ENCODE peak calls at places on chromosome 10, in four cellular contexts. X is mammary epithelial cell, S is renal cortical epithelial cell, M is B cell. Y is an unnamed sample.

GRCh38 chr10:53716156-53716555 is 943.6 kb upstream of the MBL2 start:
- DNase-seq in M (no peak), X (no peak), S (no peak), Y (no peak)

GRCh38 chr10:103040424-103040823 is 122.3 kb downstream of the CNNM2 start:
- DNase-seq in M (no peak), X (peak), S (peak), Y (no peak)

GRCh38 chr10:101646369-101646768 is 48.6 kb downstream of the FBXW4 start:
- DNase-seq in S (no peak), X (no peak), M (no peak), Y (peak)

GRCh38 chr10:116961305-116962251 is 43.4 kb downstream of the SHTN1 start:
- DNase-seq in X (no peak), M (no peak), S (no peak), Y (no peak)

GRCh38 chr10:86376852-86377796 is 10.5 kb upstream of the GRID1 start:
- DNase-seq in X (peak), S (no peak), M (peak), Y (peak)

GRCh38 chr10:87658383-87658795 is 1.3 kb upstream of the PAPSS2 start:
- DNase-seq in X (no peak), S (peak), M (no peak), Y (no peak)

GRCh38 chr10:3745582-3745981 is 39.4 kb downstream of the KLF6 start:
- DNase-seq in S (no peak), M (no peak), X (no peak), Y (no peak)

GRCh38 chr10:77716943-77717735 is 79.5 kb upstream of the KCNMA1 start:
- DNase-seq in M (no peak), X (no peak), S (peak), Y (no peak)

GRCh38 chr10:51768886-51769285 is 69.5 kb upstream of the CSTF2T start:
- DNase-seq in M (no peak), X (no peak), S (no peak), Y (no peak)

GRCh38 chr10:55852850-55853249 is 508.2 kb downstream of the ZWINT start:
- DNase-seq in S (no peak), X (no peak), M (no peak), Y (no peak)

GRCh38 chr10:101008823-101009423 is 9.3 kb downstream of the LZTS2 start:
- DNase-seq in S (no peak), M (no peak), X (peak), Y (no peak)

GRCh38 chr10:1344846-1345245 is 288.7 kb downstream of the WDR37 start:
- DNase-seq in X (no peak), S (no peak), M (no peak), Y (no peak)

GRCh38 chr10:131816157-131816775 is 84.5 kb upstream of the PPP2R2D start:
- DNase-seq in S (no peak), M (no peak), X (no peak), Y (no peak)

GRCh38 chr10:98389398-98389797 is 25.6 kb downstream of the PYROXD2 start:
- DNase-seq in M (no peak), X (no peak), S (no peak), Y (no peak)

GRCh38 chr10:9096288-9096687 is 1041.8 kb downstream of the GATA3 start:
- DNase-seq in X (no peak), S (no peak), M (no peak), Y (no peak)

GRCh38 chr10:16843252-16843870 is 26.1 kb upstream of the RSU1 start:
- DNase-seq in X (peak), S (peak), M (no peak), Y (no peak)

GRCh38 chr10:61793760-61794713 is 107.5 kb upstream of the ARID5B start:
- DNase-seq in S (no peak), M (no peak), X (no peak), Y (no peak)

GRCh38 chr10:86261470-86261869 is 105.1 kb downstream of the GRID1 start:
- DNase-seq in X (no peak), S (no peak), M (no peak), Y (no peak)

GRCh38 chr10:121312582-121312981 is 285.7 kb downstream of the FGFR2 start:
- DNase-seq in X (peak), S (no peak), M (no peak), Y (no peak)

GRCh38 chr10:89312973-89313372 is 11.1 kb downstream of the IFIT2 start:
- DNase-seq in X (no peak), M (no peak), S (no peak), Y (no peak)

GRCh38 chr10:7475046-7475860 is 64.4 kb upstream of the SFMBT2 start:
- DNase-seq in M (no peak), X (no peak), S (no peak), Y (peak)

GRCh38 chr10:110225756-110226554 is 18.6 kb downstream of the MXI1 start:
- DNase-seq in M (peak), X (peak), S (peak), Y (peak)

GRCh38 chr10:124066744-124067714 is 26.4 kb downstream of the CHST15 start:
- DNase-seq in X (no peak), S (no peak), M (no peak), Y (no peak)

GRCh38 chr10:60441515-60441914 is 51.8 kb upstream of the ANK3 start:
- DNase-seq in M (no peak), S (peak), X (no peak), Y (no peak)

GRCh38 chr10:49194212-49194920 is 6.2 kb upstream of the TMEM273 start:
- DNase-seq in M (no peak), X (no peak), S (no peak), Y (no peak)

GRCh38 chr10:12724782-12725579 is 276.5 kb downstream of the CCDC3 start:
- DNase-seq in S (no peak), X (no peak), M (no peak), Y (no peak)

GRCh38 chr10:100887761-100888296 is 24.9 kb upstream of the SLF2 start:
- DNase-seq in X (no peak), M (no peak), S (no peak), Y (no peak)

GRCh38 chr10:12042409-12042796 is 206 bp downstream of the UPF2 start:
- DNase-seq in X (no peak), S (no peak), M (peak), Y (peak)

GRCh38 chr10:121087688-121088087 is 236.5 kb downstream of the WDR11 start:
- DNase-seq in X (no peak), S (no peak), M (no peak), Y (no peak)

GRCh38 chr10:116183733-116184447 is 89.1 kb downstream of the GFRA1 start:
- DNase-seq in M (no peak), S (peak), X (peak), Y (no peak)

GRCh38 chr10:69863580-69863979 is 61.9 kb downstream of the COL13A1 start:
- DNase-seq in S (no peak), X (peak), M (no peak), Y (no peak)

GRCh38 chr10:45160266-45160665 is 155.1 kb downstream of the OR13A1 start:
- DNase-seq in X (peak), S (peak), M (no peak), Y (no peak)

GRCh38 chr10:4170633-4171314 is 385.8 kb upstream of the KLF6 start:
- DNase-seq in S (peak), M (no peak), X (no peak), Y (no peak)

Y was measured in sigmoid colon.